ENCODE peak calls at places on chromosome 21, in six cellular contexts. R, K, D, O, L and Z are unnamed samples.

GRCh38 chr21:42140196-42140934 is 69.2 kb downstream of the UMODL1 start:
- DNase-seq in R (no peak), D (no peak), K (peak; percentile 27), O (no peak), L (no peak), Z (no peak)

GRCh38 chr21:45549670-45550463 is 7.6 kb upstream of the SLC19A1 start:
- DNase-seq in O (no peak), K (peak; percentile 57), R (no peak), L (no peak), D (no peak), Z (no peak)

GRCh38 chr21:41656946-41657525 is 109.8 kb downstream of the RIPK4 start:
- DNase-seq in L (no peak), O (no peak), K (no peak), R (no peak), D (no peak), Z (no peak)

GRCh38 chr21:28867401-28867800 is 125.3 kb downstream of the LTN1 start:
- DNase-seq in R (peak; percentile 11), L (no peak), K (no peak), O (peak; percentile 25), D (no peak), Z (no peak)

GRCh38 chr21:14697769-14698168 is 151.7 kb upstream of the SAMSN1 start:
- DNase-seq in O (no peak), K (no peak), D (no peak), L (no peak), R (no peak), Z (no peak)

GRCh38 chr21:14913576-14914146 is 151.1 kb downstream of the NRIP1 start:
- DNase-seq in L (no peak), R (no peak), D (no peak), K (no peak), O (no peak), Z (no peak)

GRCh38 chr21:26513212-26513611 is 59.9 kb downstream of the CYYR1 start:
- DNase-seq in K (no peak), R (peak; percentile 46), D (no peak), L (no peak), O (peak; percentile 39), Z (no peak)

GRCh38 chr21:35319684-35320083 is 270.6 kb upstream of the RUNX1 start:
- DNase-seq in K (no peak), L (no peak), R (peak; percentile 60), O (no peak), D (no peak), Z (no peak)

GRCh38 chr21:34644815-34645214 is 24.0 kb upstream of the CLIC6 start:
- DNase-seq in R (no peak), O (no peak), K (no peak), L (no peak), D (no peak), Z (no peak)

GRCh38 chr21:45256021-45256911 is 31.4 kb downstream of the POFUT2 start:
- DNase-seq in K (no peak), L (no peak), O (no peak), R (no peak), D (no peak), Z (no peak)

GRCh38 chr21:28513450-28513849 is 479.2 kb downstream of the LTN1 start:
- DNase-seq in K (no peak), R (no peak), D (no peak), O (peak; percentile 9), L (no peak), Z (no peak)

GRCh38 chr21:39048064-39048463 is 135.2 kb downstream of the PSMG1 start:
- DNase-seq in D (no peak), K (no peak), L (no peak), O (peak; percentile 80), R (peak; percentile 99), Z (no peak)

GRCh38 chr21:44405948-44406872 is 49.1 kb upstream of the LRRC3 start:
- DNase-seq in O (no peak), D (no peak), L (no peak), R (no peak), K (no peak), Z (no peak)

GRCh38 chr21:36792505-36792967 is 93.6 kb downstream of the SIM2 start:
- DNase-seq in R (peak; percentile 95), K (no peak), O (no peak), L (no peak), D (no peak), Z (no peak)

GRCh38 chr21:31908106-31909031 is 35.5 kb downstream of the HUNK start:
- DNase-seq in O (no peak), L (no peak), R (peak; percentile 10), K (no peak), D (no peak), Z (no peak)

GRCh38 chr21:17002628-17003027 is 510.2 kb upstream of the CXADR start:
- DNase-seq in D (no peak), R (no peak), L (no peak), O (no peak), K (no peak), Z (no peak)

GRCh38 chr21:34536820-34537219 is 24.8 kb upstream of the KCNE1 start:
- DNase-seq in L (no peak), O (peak; percentile 48), R (peak; percentile 41), D (no peak), K (no peak), Z (no peak)

GRCh38 chr21:27804515-27804914 is 837.6 kb upstream of the ADAMTS5 start:
- DNase-seq in R (no peak), L (no peak), K (no peak), O (no peak), D (no peak), Z (no peak)

GRCh38 chr21:45405271-45405818 is 380 bp downstream of the COL18A1 start:
- DNase-seq in O (peak; percentile 62), L (no peak), D (peak; percentile 67), R (no peak), K (peak; percentile 72), Z (no peak)

GRCh38 chr21:27329255-27329851 is 362.5 kb upstream of the ADAMTS5 start:
- DNase-seq in D (no peak), R (no peak), O (peak; percentile 51), K (no peak), L (no peak), Z (no peak)

GRCh38 chr21:37208741-37209225 is 58.4 kb downstream of the VPS26C start:
- DNase-seq in K (no peak), R (no peak), O (no peak), D (peak; percentile 75), L (no peak), Z (no peak)

GRCh38 chr21:37119421-37120218 is 46.6 kb downstream of the TTC3 start:
- DNase-seq in R (no peak), D (no peak), O (peak; percentile 51), K (no peak), L (no peak), Z (no peak)

GRCh38 chr21:38306407-38306806 is 49.6 kb downstream of the KCNJ15 start:
- DNase-seq in R (peak; percentile 72), D (no peak), L (no peak), O (peak; percentile 79), K (no peak), Z (no peak)

GRCh38 chr21:44368711-44369446 is 15.5 kb downstream of the TRPM2 start:
- DNase-seq in R (no peak), L (no peak), D (no peak), O (no peak), K (no peak), Z (no peak)

GRCh38 chr21:26332873-26333272 is 162.3 kb upstream of the APP start:
- DNase-seq in L (no peak), R (peak; percentile 95), D (no peak), K (no peak), O (no peak), Z (no peak)

GRCh38 chr21:36260030-36260787 is 59.8 kb upstream of the MORC3 start:
- DNase-seq in L (no peak), R (peak; percentile 68), O (peak; percentile 81), K (no peak), D (peak; percentile 70), Z (no peak)